ENCODE peak calls at places on chromosomes 16 and 17, in five cellular contexts. Z is stomach, X is spleen, N is HCT116, I is transverse colon. E is an unnamed sample.

GRCh38 chr17:38794221-38794620 is 5.1 kb downstream of the PIP4K2B start:
- DNase-seq in Z (no peak), X (no peak), N (no peak), I (no peak), E (no peak)

GRCh38 chr16:9836118-9836736 is 346.0 kb downstream of the GRIN2A start:
- DNase-seq in Z (no peak), X (no peak), N (no peak), I (no peak), E (no peak)

GRCh38 chr17:1577186-1577585 is 14.6 kb upstream of the PITPNA start:
- DNase-seq in Z (peak), X (peak), N (no peak), I (peak), E (peak)

GRCh38 chr16:26569793-26570192 is 496.9 kb upstream of the C16orf82 start:
- DNase-seq in Z (no peak), X (no peak), N (no peak), I (no peak), E (no peak)

GRCh38 chr16:71929048-71929447 is 33.7 kb downstream of the IST1 start:
- DNase-seq in Z (no peak), X (no peak), N (no peak), I (peak), E (no peak)

GRCh38 chr17:73342549-73343167 is 30.9 kb upstream of the CDC42EP4 start:
- DNase-seq in Z (no peak), X (no peak), N (no peak), I (no peak), E (no peak)

GRCh38 chr17:34241062-34241461 is 14.0 kb upstream of the CCL2 start:
- DNase-seq in Z (peak), X (peak), N (no peak), I (peak), E (no peak)

GRCh38 chr17:62757518-62757951 is 50.6 kb downstream of the MARCHF10 start:
- DNase-seq in Z (no peak), X (no peak), N (no peak), I (no peak), E (no peak)

GRCh38 chr16:12538667-12539081 is 265.0 kb downstream of the CPPED1 start:
- DNase-seq in Z (no peak), X (no peak), N (no peak), I (no peak), E (no peak)

GRCh38 chr16:51839697-51840462 is 688.8 kb upstream of the SALL1 start:
- DNase-seq in Z (no peak), X (no peak), N (no peak), I (no peak), E (no peak)

GRCh38 chr17:28885363-28885762 is 12.2 kb downstream of the FLOT2 start:
- DNase-seq in Z (no peak), X (no peak), N (no peak), I (no peak), E (no peak)

GRCh38 chr16:52497067-52497816 is 49.7 kb downstream of the TOX3 start:
- DNase-seq in Z (no peak), X (no peak), N (no peak), I (no peak), E (no peak)

GRCh38 chr16:89357055-89357454 is 133.3 kb downstream of the ANKRD11 start:
- DNase-seq in Z (no peak), X (no peak), N (no peak), I (no peak), E (no peak)

GRCh38 chr16:74695450-74696422 is 4.9 kb downstream of the MLKL start:
- DNase-seq in Z (peak), X (peak), N (peak), I (peak), E (peak)

GRCh38 chr16:25030420-25031131 is 15.4 kb upstream of the ARHGAP17 start:
- DNase-seq in Z (no peak), X (no peak), N (no peak), I (no peak), E (no peak)

GRCh38 chr16:86252596-86252995 is 257.7 kb upstream of the FOXF1 start:
- DNase-seq in Z (no peak), X (peak), N (peak), I (peak), E (no peak)

GRCh38 chr16:72537684-72538083 is 365.7 kb upstream of the PMFBP1 start:
- DNase-seq in Z (no peak), X (no peak), N (no peak), I (no peak), E (no peak)

GRCh38 chr16:46947900-46948547 is 25.4 kb downstream of the DNAJA2 start:
- DNase-seq in Z (peak), X (peak), N (peak), I (no peak), E (no peak)

GRCh38 chr16:13795131-13795530 is 124.8 kb upstream of the ERCC4 start:
- DNase-seq in Z (no peak), X (no peak), N (no peak), I (no peak), E (no peak)

GRCh38 chr17:37752482-37752881 is 7.6 kb upstream of the HNF1B start:
- DNase-seq in Z (no peak), X (no peak), N (no peak), I (no peak), E (no peak)

GRCh38 chr17:31802502-31802901 is 56.5 kb downstream of the COPRS start:
- DNase-seq in Z (no peak), X (no peak), N (peak), I (no peak), E (no peak)

GRCh38 chr17:2184993-2185931 is 118.3 kb downstream of the SMG6 start:
- DNase-seq in Z (no peak), X (no peak), N (no peak), I (no peak), E (no peak)

GRCh38 chr16:12850186-12850585 is 46.5 kb upstream of the CPPED1 start:
- DNase-seq in Z (no peak), X (no peak), N (no peak), I (no peak), E (no peak)

GRCh38 chr16:84082835-84083569 is 33.7 kb downstream of the MBTPS1 start:
- DNase-seq in Z (no peak), X (no peak), N (no peak), I (no peak), E (no peak)

GRCh38 chr16:4081577-4082021 is 34.6 kb downstream of the ADCY9 start:
- DNase-seq in Z (no peak), X (no peak), N (no peak), I (no peak), E (no peak)

GRCh38 chr16:20166531-20167235 is 93.0 kb upstream of the GPR139 start:
- DNase-seq in Z (no peak), X (no peak), N (no peak), I (no peak), E (no peak)

GRCh38 chr17:82228278-82228841 is 482 bp upstream of the SLC16A3 start:
- DNase-seq in Z (peak), X (peak), N (no peak), I (peak), E (peak)

GRCh38 chr17:2373179-2373578 is 27.7 kb downstream of the MNT start:
- DNase-seq in Z (no peak), X (no peak), N (no peak), I (no peak), E (no peak)

GRCh38 chr16:66070140-66070887 is 296.2 kb upstream of the CDH5 start:
- DNase-seq in Z (peak), X (no peak), N (no peak), I (peak), E (no peak)

GRCh38 chr16:88317619-88317977 is 65.2 kb upstream of the ZNF469 start:
- DNase-seq in Z (no peak), X (no peak), N (no peak), I (no peak), E (no peak)

GRCh38 chr17:13362341-13363122 is 239.2 kb downstream of the HS3ST3A1 start:
- DNase-seq in Z (no peak), X (no peak), N (no peak), I (no peak), E (no peak)

GRCh38 chr17:58325289-58325726 is 3.3 kb downstream of the TSPOAP1 start:
- DNase-seq in Z (no peak), X (peak), N (no peak), I (no peak), E (no peak)

GRCh38 chr17:58325976-58326468 is 2.6 kb downstream of the TSPOAP1 start:
- DNase-seq in Z (no peak), X (peak), N (no peak), I (no peak), E (no peak)

GRCh38 chr17:58323420-58324408 is 4.9 kb downstream of the TSPOAP1 start:
- DNase-seq in Z (no peak), X (peak), N (no peak), I (no peak), E (no peak)

GRCh38 chr17:58322581-58323419 is 5.8 kb downstream of the TSPOAP1 start:
- DNase-seq in Z (no peak), X (peak), N (no peak), I (no peak), E (no peak)

GRCh38 chr17:58324409-58325288 is 3.9 kb downstream of the TSPOAP1 start:
- DNase-seq in Z (peak), X (peak), N (no peak), I (peak), E (no peak)
- TF ChIP-seq POLR2A in Z (no peak), X (no peak), N (peak), I (no peak), E (peak)

GRCh38 chr17:57987582-57988300 is at the start of gene VEZF1:
- DNase-seq in Z (peak), X (peak), N (peak), I (peak), E (peak)
- TF ChIP-seq POLR2AphosphoS5 in Z (peak), X (peak), N (peak), I (peak), E (no peak)

GRCh38 chr17:75978938-75979704 is at the start of the genes ACOX1 and TEN1:
- DNase-seq in Z (peak), X (peak), N (peak), I (peak), E (peak)

GRCh38 chr17:75980188-75981018 is 1.4 kb downstream of the TEN1 start:
- DNase-seq in Z (no peak), X (no peak), N (no peak), I (no peak), E (no peak)

GRCh38 chr17:75979705-75980187 is 706 bp downstream of the TEN1 start:
- DNase-seq in Z (no peak), X (no peak), N (no peak), I (no peak), E (no peak)

GRCh38 chr17:75975757-75976174 is 3.2 kb downstream of the ACOX1 start:
- DNase-seq in Z (no peak), X (no peak), N (no peak), I (no peak), E (no peak)

DNA sequence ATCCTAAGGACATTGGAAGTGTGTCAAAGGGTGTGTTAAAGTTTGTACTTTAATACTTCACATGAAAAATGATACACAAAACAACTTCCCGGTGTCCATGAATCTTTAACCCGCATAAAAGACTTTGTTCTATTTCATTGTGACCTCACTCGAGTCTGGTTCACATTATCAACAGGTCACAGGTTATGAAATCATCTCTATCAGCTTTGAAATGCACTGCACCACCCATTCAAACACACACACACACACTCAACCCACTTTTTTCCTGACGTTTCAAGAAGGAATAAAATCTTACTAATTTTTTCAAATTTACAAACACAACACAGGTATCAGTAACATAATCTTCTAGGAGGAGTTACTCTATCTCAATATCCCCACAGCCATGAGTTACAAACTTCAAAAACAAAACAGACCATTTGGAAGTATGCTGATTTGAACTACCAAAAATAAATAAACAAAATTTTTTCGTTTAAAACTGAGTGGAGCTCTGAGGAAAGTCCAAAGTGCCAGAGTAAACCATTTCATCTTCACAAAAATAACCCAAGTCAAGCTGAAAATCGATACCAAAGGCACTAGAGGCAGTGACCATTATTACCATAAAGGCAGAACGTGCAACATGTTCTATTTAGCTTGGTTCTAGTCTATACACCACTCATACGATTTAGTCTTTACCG is 2.7 kb downstream of the ACOX1 start:
- DNase-seq in Z (no peak), X (no peak), N (no peak), I (no peak), E (no peak)
- TF ChIP-seq POLR2A in Z (no peak), X (no peak), N (no peak), I (peak), E (no peak)

DNA sequence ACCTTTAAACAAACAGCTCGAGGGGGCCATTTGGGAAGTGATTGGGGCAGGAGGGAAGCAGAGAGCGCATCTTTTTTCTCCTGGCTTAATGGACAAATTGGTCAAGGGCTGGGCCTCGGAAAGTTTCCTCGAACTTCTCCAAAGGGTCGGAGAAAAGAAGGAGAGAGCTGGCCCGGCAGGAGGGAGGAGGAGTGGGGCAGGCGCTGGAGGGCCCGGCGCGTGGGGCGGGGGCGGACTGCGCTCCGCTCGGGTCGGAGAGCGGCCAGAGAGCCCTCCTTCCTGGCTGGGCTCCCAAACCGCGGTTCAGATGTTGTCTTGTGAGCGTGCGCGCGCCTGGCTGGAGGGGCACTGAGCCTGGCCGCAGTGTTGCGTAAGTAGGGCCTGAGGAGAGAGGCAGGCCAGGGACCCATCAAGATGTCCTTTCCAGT is 1.2 kb downstream of the MMP2 start:
- DNase-seq in Z (peak), X (no peak), N (no peak), I (peak), E (no peak)
- TF ChIP-seq POLR2AphosphoS5 in Z (peak), X (peak), N (no peak), I (peak), E (no peak)

DNA sequence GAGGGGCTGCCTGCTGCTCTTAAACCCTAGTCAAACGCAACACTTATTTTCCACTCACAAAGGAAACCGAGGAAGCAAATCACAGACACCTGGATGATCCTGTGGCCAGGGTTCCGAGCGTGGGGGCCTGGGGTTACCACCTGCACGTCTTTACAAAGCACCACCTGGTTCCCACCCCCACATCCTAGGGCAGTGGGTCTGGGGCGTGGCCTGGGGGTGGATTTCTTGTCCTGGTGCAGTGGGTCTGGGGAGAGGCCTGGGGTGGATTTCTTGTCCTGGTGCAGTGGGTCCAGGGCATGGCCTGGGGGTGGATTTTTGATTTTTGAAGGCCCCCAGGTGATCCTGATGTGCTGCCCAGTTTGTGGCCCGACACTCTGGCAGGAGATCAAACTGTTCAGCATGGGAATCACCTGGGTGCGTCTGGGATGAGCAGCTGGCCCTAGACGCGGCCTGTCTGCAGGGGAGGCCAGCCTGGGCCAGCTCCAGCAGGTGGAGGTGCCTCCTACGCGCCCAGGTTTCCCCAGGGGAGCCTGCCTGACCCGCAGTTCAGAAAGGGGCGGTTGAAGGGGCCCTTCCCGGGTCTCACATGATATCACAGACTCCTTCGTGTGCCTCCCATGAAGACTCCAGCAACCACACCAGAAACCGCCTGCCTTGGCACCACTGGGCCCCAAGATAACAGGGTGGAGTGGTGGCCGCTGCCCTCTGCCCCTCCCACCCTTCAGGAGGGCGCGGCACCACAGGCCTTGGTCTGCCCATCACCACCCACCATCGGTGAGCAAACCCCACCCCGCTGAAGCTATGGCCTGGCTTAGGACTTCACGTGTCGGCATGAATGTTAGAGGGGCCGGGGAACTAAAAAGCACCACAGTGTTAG is 6.3 kb downstream of the HAGH start:
- DNase-seq in Z (no peak), X (peak), N (no peak), I (no peak), E (no peak)
- TF ChIP-seq POLR2A in Z (no peak), X (no peak), N (no peak), I (no peak), E (no peak)

GRCh38 chr16:77212736-77213541 is 13.7 kb downstream of the SYCE1L start:
- DNase-seq in Z (peak), X (peak), N (no peak), I (peak), E (peak)
- TF ChIP-seq POLR2AphosphoS5 in Z (no peak), X (peak), N (peak), I (peak), E (no peak)

DNA sequence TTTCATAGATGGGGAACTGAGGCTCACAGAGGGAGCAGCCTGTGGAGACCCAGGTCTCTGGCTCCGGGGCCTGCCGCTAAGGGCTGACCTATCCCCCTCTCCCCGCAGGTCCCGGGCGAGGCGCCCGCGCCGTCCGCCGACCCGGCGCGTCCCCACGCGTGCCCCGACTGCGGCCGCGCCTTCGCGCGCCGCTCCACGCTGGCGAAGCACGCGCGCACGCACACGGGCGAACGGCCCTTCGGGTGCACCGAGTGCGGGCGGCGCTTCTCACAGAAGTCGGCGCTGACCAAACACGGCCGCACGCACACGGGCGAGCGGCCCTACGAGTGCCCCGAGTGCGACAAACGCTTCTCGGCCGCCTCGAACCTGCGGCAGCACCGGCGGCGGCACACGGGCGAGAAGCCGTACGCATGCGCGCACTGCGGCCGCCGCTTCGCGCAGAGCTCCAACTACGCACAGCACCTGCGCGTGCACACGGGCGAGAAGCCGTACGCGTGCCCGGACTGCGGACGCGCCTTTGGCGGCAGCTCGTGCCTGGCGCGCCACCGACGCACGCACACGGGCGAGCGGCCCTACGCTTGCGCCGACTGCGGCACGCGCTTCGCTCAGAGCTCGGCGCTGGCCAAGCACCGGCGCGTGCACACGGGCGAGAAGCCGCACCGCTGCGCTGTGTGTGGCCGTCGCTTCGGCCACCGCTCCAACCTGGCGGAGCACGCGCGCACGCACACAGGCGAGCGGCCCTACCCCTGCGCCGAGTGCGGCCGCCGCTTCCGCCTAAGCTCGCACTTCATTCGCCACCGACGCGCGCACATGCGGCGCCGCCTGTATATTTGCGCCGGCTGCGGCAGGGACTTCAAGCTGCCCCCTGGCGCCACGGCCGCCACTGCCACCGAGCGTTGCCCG is 10.3 kb downstream of the ZNF771 start:
- DNase-seq in Z (peak), X (peak), N (peak), I (peak), E (peak)
- TF ChIP-seq POLR2A in Z (no peak), X (no peak), N (peak), I (peak), E (no peak)

GRCh38 chr17:47869114-47869513 is 18.2 kb upstream of the SP6 start:
- DNase-seq in Z (no peak), X (no peak), N (no peak), I (no peak), E (no peak)

GRCh38 chr17:47871048-47871447 is 20.1 kb upstream of the SP6 start:
- DNase-seq in Z (no peak), X (no peak), N (no peak), I (no peak), E (no peak)

GRCh38 chr17:47868134-47868533 is 17.2 kb upstream of the SP6 start:
- DNase-seq in Z (no peak), X (no peak), N (no peak), I (no peak), E (no peak)

GRCh38 chr17:47872019-47872650 is 21.2 kb upstream of the SP6 start:
- DNase-seq in Z (no peak), X (peak), N (no peak), I (no peak), E (no peak)

DNA sequence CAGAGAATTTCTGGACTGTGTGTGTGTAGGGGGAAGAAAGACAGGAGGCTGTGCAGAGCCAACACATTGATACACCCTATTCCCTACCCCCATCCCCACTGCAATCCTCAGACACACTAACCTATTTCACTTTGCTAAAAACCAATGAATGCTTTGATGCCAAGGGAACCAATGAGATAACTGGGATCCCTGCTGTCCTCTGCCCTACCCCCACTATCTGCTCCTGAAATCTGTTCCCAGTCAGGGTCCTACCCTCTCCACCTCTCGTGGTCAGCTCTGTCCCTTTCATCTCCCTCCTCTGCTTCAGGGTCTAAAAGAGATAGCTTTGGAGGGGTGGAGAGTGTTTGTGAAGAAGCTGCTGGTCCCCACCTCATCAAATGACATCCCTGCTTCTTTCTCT is 19.1 kb upstream of the SP6 start:
- DNase-seq in Z (no peak), X (no peak), N (no peak), I (no peak), E (no peak)
- TF ChIP-seq POLR2AphosphoS5 in Z (no peak), X (no peak), N (no peak), I (no peak), E (no peak)